ENCODE peak calls at places on chromosomes 1 and 21, in six cellular contexts. P is IMR-90, I is H9, L is neuronal stem cell, T is H1, M is mesenchymal stem cell. Q is an unnamed sample.

GRCh38 chr21:15966216-15966615 is 236.4 kb downstream of the USP25 start:
- DNase-seq in P (no peak), I (no peak), L (no peak), T (no peak), M (peak; percentile 8), Q (no peak)

GRCh38 chr1:206963119-206963712 is 7.0 kb downstream of the FCAMR start:
- DNase-seq in P (peak; percentile 37), I (no peak), L (no peak), T (no peak), M (no peak), Q (no peak)

GRCh38 chr1:167474191-167474641 is 44.1 kb downstream of the CD247 start:
- DNase-seq in P (no peak), I (no peak), L (no peak), T (no peak), M (no peak), Q (no peak)

GRCh38 chr1:46202975-46203737 is at the start of gene LURAP1:
- DNase-seq in P (peak; percentile 72), I (peak; percentile 47), L (peak; percentile 56), T (peak; percentile 83), M (peak; percentile 69), Q (no peak)

GRCh38 chr1:248860007-248860406 is 1.1 kb upstream of the ZNF692 start:
- DNase-seq in P (no peak), I (no peak), L (no peak), T (no peak), M (no peak), Q (no peak)

GRCh38 chr1:66140072-66140471 is 347.4 kb downstream of the PDE4B start:
- DNase-seq in P (no peak), I (no peak), L (no peak), T (no peak), M (no peak), Q (no peak)

GRCh38 chr21:36113647-36114428 is 21.0 kb upstream of the CBR3 start:
- DNase-seq in P (no peak), I (no peak), L (no peak), T (no peak), M (no peak), Q (peak; percentile 70)

GRCh38 chr1:193709607-193710006 is 523.2 kb upstream of the B3GALT2 start:
- DNase-seq in P (no peak), I (no peak), L (no peak), T (no peak), M (no peak), Q (no peak)

GRCh38 chr1:10228528-10228927 is 18.2 kb downstream of the KIF1B start:
- DNase-seq in P (no peak), I (no peak), L (no peak), T (no peak), M (no peak), Q (no peak)

GRCh38 chr1:202964755-202965440 is 2.2 kb downstream of the CYB5R1 start:
- DNase-seq in P (peak; percentile 79), I (no peak), L (no peak), T (no peak), M (peak; percentile 45), Q (peak; percentile 47)

GRCh38 chr1:77762072-77762476 is 2.4 kb upstream of the USP33 start:
- DNase-seq in P (peak; percentile 81), I (no peak), L (no peak), T (no peak), M (peak; percentile 75), Q (no peak)

GRCh38 chr1:116690809-116691323 is 23.3 kb upstream of the IGSF3 start:
- DNase-seq in P (no peak), I (no peak), L (no peak), T (no peak), M (no peak), Q (no peak)

GRCh38 chr1:227281371-227281770 is 36.9 kb downstream of the CDC42BPA start:
- DNase-seq in P (no peak), I (no peak), L (no peak), T (no peak), M (no peak), Q (no peak)

GRCh38 chr21:43864313-43864805 is 664 bp upstream of the AGPAT3 start:
- DNase-seq in P (peak; percentile 16), I (peak; percentile 65), L (no peak), T (peak; percentile 70), M (peak; percentile 30), Q (peak; percentile 5)

GRCh38 chr1:222109836-222110235 is 367.9 kb upstream of the DUSP10 start:
- DNase-seq in P (no peak), I (no peak), L (no peak), T (no peak), M (no peak), Q (no peak)

GRCh38 chr1:209398330-209398991 is 185.1 kb upstream of the CAMK1G start:
- DNase-seq in P (peak; percentile 88), I (peak; percentile 52), L (no peak), T (no peak), M (peak; percentile 66), Q (peak; percentile 89)
- H2BK5ac ChIP-seq in P (no peak overlapping the region), I (no peak overlapping the region), L (no peak overlapping the region), T (peak overlapping the region; percentile 73), M (peak overlapping the region; percentile 4), Q (peak overlapping the region; percentile 83)

GRCh38 chr1:213332491-213332890 is 281.4 kb downstream of the RPS6KC1 start:
- DNase-seq in P (no peak), I (no peak), L (no peak), T (no peak), M (no peak), Q (no peak)
- H4K91ac ChIP-seq in P (no peak overlapping the region), I (no peak overlapping the region), L (no peak overlapping the region), T (no peak overlapping the region), M (no peak overlapping the region), Q (no peak overlapping the region)

DNA sequence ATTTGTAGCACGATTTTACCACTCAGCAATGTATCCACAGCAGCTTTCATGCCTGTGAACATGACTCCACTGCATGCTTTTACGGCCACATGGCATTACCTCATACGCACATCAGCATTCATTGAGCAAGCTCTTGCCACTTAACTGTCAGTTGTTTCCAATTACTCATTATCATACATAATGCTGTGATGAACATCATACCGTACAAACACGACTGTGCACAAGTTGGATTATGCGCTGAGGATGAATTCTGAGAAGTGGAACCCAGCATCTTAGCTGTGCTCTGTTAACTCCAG is 9.6 kb downstream of the UMODL1 start:
- DNase-seq in P (peak; percentile 89), I (no peak), L (no peak), T (no peak), M (peak; percentile 94), Q (peak; percentile 29)
- H2BK5ac ChIP-seq in P (no peak overlapping the region), I (no peak overlapping the region), L (no peak overlapping the region), T (no peak overlapping the region), M (no peak overlapping the region), Q (no peak overlapping the region)

DNA sequence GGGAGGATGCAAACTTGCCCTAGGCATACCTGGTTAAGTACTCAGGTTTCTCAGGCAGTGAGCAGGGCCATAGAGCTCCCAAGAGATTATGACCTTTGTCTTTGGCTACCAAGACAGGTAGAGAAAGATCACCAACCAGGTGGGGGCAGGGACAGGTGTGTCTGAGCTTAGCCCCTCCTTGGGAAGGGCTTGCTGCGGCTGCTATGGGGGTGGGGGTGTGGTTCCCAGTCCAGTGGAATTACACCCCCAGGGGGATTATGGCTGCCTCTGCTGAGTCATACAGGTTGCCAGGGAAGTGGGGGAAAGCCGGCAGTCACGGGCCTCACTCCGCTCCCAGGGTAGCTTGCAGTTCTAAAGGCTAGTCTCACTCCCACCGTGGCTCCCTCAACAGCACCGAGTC is 65.2 kb upstream of the FAM163A start:
- DNase-seq in P (no peak), I (no peak), L (no peak), T (no peak), M (no peak), Q (peak; percentile 37)
- H4K91ac ChIP-seq in P (no peak overlapping the region), I (no peak overlapping the region), L (no peak overlapping the region), T (no peak overlapping the region), M (no peak overlapping the region), Q (no peak overlapping the region)

DNA sequence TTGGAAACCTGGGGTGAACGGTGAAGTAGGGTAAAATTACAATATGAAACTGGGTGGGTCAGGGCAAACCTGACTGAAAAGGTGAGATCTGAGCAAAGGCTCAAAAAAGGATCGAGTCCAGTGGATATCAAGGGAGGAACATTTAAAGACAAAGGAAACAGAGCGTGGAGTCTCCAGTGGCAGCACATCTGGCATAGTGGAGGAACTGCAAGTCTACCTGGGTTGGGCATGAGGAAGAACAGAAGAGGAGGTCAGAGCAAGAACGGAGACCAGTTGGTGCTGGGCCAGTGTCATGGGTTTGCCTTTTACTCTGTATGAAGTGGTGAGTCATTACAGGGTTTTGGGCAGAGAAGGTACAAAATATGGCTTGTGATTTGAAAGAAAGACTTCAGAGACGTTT is 163.7 kb downstream of the NTPCR start:
- DNase-seq in P (peak; percentile 55), I (peak; percentile 37), L (no peak), T (no peak), M (peak; percentile 66), Q (no peak)
- H2BK5ac ChIP-seq in P (peak overlapping the region; percentile 73), I (peak overlapping the region; percentile 21), L (no peak overlapping the region), T (peak overlapping the region; percentile 98), M (peak overlapping the region; percentile 45), Q (peak overlapping the region; percentile 96)

GRCh38 chr1:225514671-225515081 is 86.8 kb upstream of the LBR start:
- DNase-seq in P (no peak), I (no peak), L (no peak), T (no peak), M (no peak), Q (no peak)
- H4K91ac ChIP-seq in P (no peak overlapping the region), I (no peak overlapping the region), L (no peak overlapping the region), T (no peak overlapping the region), M (no peak overlapping the region), Q (no peak overlapping the region)

DNA sequence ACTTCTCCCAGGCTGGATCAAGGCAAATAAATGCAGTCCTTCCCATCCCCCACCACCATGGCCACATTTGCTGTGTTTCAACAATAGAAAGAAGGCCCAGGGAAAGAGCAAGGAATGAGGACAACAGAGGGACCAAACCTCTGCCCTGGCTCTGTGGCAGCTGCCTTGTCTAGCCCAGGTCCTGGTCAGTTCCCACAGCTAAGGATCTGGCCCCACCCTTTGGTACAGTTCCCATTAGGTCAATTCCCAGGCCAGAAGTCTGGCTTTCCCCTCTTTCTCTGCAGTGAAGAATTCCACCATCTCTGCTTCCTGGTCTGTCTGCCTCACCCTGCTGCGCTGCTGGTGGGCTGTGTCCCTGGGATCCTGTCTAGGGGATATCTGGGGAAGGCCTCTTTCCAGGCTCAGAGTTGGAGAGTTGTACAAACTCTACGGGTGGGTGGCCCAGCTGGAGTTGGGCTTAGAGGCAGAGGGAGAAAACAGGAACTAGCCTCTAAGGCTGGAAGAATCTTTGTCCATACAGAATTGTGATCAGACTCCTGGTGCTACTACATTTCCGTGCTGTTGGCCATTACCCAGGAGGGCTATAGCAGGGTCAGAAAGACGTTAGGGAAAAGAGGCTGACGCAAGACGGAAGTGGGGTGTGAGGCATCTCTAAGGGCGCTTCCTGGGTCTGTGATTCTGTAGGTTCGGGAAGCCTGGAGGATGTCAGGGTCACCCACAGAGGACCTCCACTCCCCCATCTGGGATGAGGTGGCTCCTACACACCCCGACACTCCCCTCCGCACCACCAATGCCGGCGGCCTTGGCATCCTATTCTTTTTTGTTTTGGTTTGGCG is 957 bp upstream of the NDUFS2 start:
- DNase-seq in P (peak; percentile 69), I (no peak), L (no peak), T (no peak), M (no peak), Q (no peak)
- H2BK5ac ChIP-seq in P (peak overlapping the region; percentile 90), I (peak overlapping the region; percentile 3), L (peak overlapping the region; percentile 46), T (peak overlapping the region; percentile 75), M (no peak overlapping the region), Q (peak overlapping the region; percentile 13)

GRCh38 chr1:230137328-230137815 is 70.3 kb downstream of the GALNT2 start:
- DNase-seq in P (no peak), I (no peak), L (no peak), T (no peak), M (no peak), Q (no peak)
- H4K91ac ChIP-seq in P (no peak overlapping the region), I (no peak overlapping the region), L (no peak overlapping the region), T (no peak overlapping the region), M (peak overlapping the region; percentile 88), Q (no peak overlapping the region)

GRCh38 chr1:147837845-147838363 is 64.7 kb upstream of the GJA8 start:
- DNase-seq in P (no peak), I (no peak), L (no peak), T (no peak), M (no peak), Q (peak; percentile 36)
- H2BK5ac ChIP-seq in P (no peak overlapping the region), I (no peak overlapping the region), L (no peak overlapping the region), T (peak overlapping the region; percentile 86), M (no peak overlapping the region), Q (no peak overlapping the region)

Q was measured in trophoblast cell.